ENCODE peak calls at places on chromosomes 16 and 17, in four cellular contexts. V is GM06990, R is ascending aorta, A is mesendoderm. T is an unnamed sample. For H3K36me3 and H3K27me3, the result is how much of the 10 kb centered on the place peaks cover.

GRCh38 chr17:55632893-55633292 is 89.8 kb downstream of the TMEM100 start:
- DNase-seq in V (no peak), R (no peak), A (no peak), T (no peak)

GRCh38 chr17:40921026-40921425 is 16.4 kb downstream of the KRT23 start:
- DNase-seq in V (no peak), R (no peak), A (no peak), T (no peak)

GRCh38 chr16:56869513-56870270 is 4.7 kb downstream of the SLC12A3 start:
- DNase-seq in V (peak), R (no peak), A (peak), T (peak)

GRCh38 chr16:27317738-27318398 is 4.1 kb downstream of the IL4R start:
- DNase-seq in V (no peak), R (no peak), A (no peak), T (no peak)

GRCh38 chr16:82509636-82510035 is 117.1 kb upstream of the CDH13 start:
- DNase-seq in V (no peak), R (no peak), A (no peak), T (no peak)

GRCh38 chr16:54174750-54175149 is 111.8 kb downstream of the IRX3 start:
- DNase-seq in V (no peak), R (no peak), A (no peak), T (no peak)

GRCh38 chr17:43840814-43841213 is 6.2 kb upstream of the CD300LG start:
- DNase-seq in V (no peak), R (no peak), A (peak), T (peak)

GRCh38 chr17:40157972-40158371 is 17.6 kb downstream of the CASC3 start:
- DNase-seq in V (no peak), R (no peak), A (no peak), T (no peak)

GRCh38 chr17:32445075-32445427 is 741 bp downstream of the PSMD11 start:
- DNase-seq in V (no peak), R (no peak), A (peak), T (peak)

GRCh38 chr16:86261379-86261778 is 248.9 kb upstream of the FOXF1 start:
- DNase-seq in V (no peak), R (no peak), A (no peak), T (no peak)

GRCh38 chr17:31390748-31391495 is 553 bp upstream of the RAB11FIP4 start:
- DNase-seq in V (no peak), R (no peak), A (peak), T (peak)

GRCh38 chr17:31568140-31568938 is 176.9 kb downstream of the RAB11FIP4 start:
- DNase-seq in V (no peak), R (no peak), A (no peak), T (no peak)

DNA sequence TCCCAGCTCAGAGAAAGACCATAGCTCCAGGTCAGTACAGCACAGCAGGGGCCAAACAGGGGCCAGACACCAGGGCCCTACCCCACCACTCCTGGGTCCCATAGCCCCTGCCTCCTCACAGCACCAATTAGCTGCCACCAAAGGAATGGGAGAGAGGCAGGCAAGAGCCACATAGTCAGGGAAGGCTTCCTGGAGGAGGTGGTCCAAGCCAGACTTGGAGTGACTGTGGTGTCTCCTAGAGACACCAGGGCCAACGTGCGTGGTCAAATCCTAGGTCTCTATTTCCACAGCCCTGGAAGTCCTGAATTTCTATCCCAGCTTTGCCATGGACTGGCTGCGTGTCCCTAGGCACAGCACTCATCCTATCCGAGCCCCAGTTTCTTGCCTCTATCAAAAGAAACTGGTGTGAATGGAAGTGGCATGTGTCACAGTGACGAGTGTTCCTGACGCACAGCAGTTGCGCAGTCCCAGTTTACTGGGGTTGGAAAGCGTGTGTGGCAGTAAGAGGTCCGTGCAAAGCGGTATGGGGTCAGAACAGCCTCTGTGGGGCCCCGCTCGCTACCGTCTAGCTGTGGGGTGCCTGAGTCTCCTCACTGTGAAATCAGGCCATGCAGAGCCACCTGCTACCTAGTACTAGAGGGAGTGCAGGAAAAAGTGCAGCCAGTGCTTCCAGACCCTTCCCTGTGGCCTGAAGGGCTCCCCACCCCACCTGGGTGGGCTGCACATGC is 23.5 kb downstream of the KCNJ12 start:
- DNase-seq in V (no peak), R (no peak), A (no peak), T (no peak)
- H3K4me3 ChIP-seq in V (no peak), R (no peak), A (no peak), T (no peak)

DNA sequence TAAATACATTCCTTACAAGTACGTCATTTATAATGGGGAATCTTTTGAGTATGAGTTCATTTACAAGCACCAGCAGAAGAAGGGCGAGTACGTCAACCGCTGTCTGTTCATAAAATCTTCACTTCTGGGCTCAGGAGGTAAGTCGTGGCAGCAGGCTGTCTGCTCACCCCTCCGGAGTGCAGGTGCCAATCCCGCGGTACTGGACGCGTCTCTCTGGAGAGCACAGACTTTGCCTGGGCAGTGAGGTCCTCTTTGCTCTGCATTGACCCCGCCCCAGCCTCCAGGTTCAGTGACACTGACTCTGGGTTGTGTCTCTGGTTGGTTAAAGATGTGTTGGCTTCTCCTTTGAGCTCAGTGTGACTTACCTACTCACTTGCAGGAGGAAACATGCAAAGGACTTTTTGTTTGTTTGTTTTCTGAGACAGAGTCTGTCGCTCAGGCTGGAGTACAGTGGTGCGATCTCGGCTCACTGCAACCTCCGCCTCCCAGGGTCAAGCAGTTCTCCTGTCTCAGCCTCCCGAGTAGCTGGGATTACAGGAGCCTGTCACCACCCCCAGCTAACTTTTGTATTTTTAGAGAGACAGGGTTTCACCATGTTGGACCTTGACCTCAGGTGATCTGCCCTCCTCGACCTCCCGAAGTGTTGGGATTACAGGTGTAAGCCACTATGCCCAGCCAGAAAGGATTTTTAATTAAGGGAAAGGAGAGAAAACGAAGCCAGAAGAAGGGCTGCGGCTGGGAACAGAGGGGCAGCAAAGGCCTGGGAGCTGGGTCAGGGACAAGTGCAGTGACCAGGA is 31.2 kb downstream of the RNF213 start:
- DNase-seq in V (no peak), R (no peak), A (no peak), T (no peak)
- H3K36me3 ChIP-seq in V (half or more), R (half or more), A (under half), T (under half)

GRCh38 chr17:79680381-79680780 is 50.4 kb upstream of the ENPP7 start:
- DNase-seq in V (no peak), R (no peak), A (no peak), T (peak)
- H3K27me3 ChIP-seq in V (under half), R (under half), A (under half), T (under half)

DNA sequence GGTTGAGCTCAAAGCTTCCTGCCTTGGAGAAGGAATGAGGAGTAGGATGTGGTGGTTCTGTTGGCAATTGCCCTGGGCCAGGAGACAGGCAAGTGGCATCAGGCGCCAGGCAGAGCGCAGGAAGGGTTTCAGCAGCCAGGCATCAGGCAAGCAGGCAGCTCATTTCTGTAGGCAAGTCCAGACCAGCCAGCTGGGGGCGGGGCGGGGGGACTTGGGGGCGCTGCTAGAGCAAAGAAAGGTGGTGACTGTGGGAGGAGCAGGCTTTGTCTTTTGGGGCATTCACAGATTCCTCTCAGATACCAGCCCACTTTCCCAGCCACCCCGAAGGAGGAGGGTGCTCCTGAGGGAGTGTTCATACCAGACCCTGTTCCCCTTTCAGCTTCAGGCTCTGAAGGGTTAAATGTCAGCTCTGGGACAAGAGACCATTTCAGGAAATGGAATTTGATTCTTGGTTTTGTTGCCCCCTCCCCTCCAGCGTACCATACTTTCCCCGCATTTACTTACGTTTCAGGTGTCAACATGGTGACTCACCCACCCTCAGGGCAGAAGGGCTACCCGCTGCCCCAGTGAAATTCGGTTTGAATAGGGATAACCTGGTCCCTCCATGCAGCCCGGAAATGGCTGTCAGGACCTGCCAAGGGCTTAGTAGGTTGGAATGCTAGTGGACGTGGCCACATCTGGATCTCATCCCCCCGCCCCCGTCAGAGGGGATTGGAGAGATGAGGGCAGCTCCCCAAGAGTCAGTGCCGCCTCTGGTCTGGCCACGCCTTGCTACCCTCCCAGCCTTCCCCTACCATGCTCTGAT is 13.2 kb downstream of the NGFR start:
- DNase-seq in V (no peak), R (no peak), A (peak), T (peak)
- H3K4me3 ChIP-seq in V (no peak), R (no peak), A (no peak), T (no peak)

GRCh38 chr17:72971513-72971880 is 121.0 kb downstream of the SLC39A11 start:
- DNase-seq in V (no peak), R (no peak), A (no peak), T (no peak)

GRCh38 chr17:72970794-72971512 is 121.5 kb downstream of the SLC39A11 start:
- DNase-seq in V (no peak), R (no peak), A (no peak), T (no peak)

GRCh38 chr17:72969293-72969692 is 123.2 kb downstream of the SLC39A11 start:
- DNase-seq in V (no peak), R (no peak), A (no peak), T (no peak)

GRCh38 chr17:72968798-72969197 is 123.7 kb downstream of the SLC39A11 start:
- DNase-seq in V (no peak), R (no peak), A (no peak), T (no peak)

DNA sequence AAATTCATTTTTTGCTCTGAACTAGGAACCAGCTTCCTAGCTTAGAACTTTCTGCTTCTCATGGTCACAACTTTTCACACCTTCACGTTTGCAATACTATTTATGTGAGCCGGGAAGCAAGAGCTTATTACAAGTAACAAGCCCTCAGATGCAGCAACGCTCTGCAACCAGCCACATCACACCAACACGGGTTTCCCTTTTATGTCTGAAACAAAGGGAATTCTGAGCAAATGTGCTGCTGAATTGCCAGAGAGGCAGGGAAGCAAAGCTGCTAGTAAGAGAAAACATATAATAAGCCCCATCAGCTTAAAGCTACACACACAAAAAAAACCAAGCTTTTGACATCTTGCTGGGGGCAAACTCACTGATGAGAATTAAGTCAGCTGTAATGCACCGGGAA is 122.2 kb downstream of the SLC39A11 start:
- DNase-seq in V (no peak), R (no peak), A (no peak), T (no peak)
- H3K36me3 ChIP-seq in V (under half), R (under half), A (under half), T (under half)

DNA sequence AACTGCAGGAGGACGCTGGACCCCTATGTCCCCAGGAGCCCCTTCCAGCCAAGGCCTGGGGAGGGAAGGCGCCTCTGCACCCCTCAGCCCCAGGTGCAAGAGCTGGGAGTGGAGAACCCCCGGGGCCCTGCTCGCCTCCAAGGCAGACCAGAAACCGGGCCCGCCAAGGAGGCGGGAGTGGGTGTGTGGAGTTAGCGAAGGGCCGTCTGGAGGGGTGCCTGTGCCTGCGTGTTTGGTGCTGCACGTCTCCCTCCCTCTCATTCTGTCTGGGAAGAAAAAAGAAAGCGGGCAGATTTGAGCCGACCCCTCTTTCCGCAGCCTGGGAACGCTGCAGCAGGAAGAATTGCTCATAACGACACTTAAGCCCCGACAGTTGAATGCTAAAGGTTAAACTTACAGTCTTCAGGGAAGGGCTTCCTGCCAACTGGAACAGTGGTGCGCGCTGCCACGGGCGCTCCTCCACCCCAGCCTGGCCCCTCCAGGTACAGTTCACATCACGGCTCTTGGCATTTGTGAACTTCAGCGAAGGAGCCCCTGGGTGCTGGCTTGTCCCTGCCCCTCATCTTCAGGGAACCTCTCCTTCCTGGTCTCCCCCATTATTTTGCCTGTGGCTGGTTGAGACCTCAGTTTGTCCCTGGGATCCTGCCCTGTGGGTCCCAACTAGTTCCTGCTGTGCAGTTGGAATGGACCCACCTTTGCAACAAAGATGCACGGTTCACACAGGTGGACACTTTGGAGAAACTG is 19.2 kb upstream of the ZFHX3 start:
- DNase-seq in V (no peak), R (no peak), A (no peak), T (peak)
- H3K27me3 ChIP-seq in V (under half), R (under half), A (half or more), T (half or more)

GRCh38 chr16:15653227-15653626 is 3.2 kb downstream of the NDE1 start:
- DNase-seq in V (no peak), R (no peak), A (peak), T (no peak)
- H3K4me3 ChIP-seq in V (peak), R (no peak), A (no peak), T (no peak)

GRCh38 chr16:69744363-69745231 is 10.1 kb downstream of the NOB1 start:
- DNase-seq in V (no peak), R (no peak), A (no peak), T (no peak)

GRCh38 chr16:69745959-69746358 is 8.8 kb downstream of the NOB1 start:
- DNase-seq in V (no peak), R (no peak), A (no peak), T (no peak)

GRCh38 chr16:69747115-69747514 is 7.6 kb downstream of the NOB1 start:
- DNase-seq in V (no peak), R (no peak), A (peak), T (no peak)

GRCh38 chr16:69741951-69742904 is 12.5 kb downstream of the NOB1 start:
- DNase-seq in V (no peak), R (no peak), A (no peak), T (no peak)

GRCh38 chr16:69745232-69745612 is 9.5 kb downstream of the NOB1 start:
- DNase-seq in V (no peak), R (no peak), A (no peak), T (no peak)
- H3K36me3 ChIP-seq in V (under half), R (half or more), A (under half), T (half or more)

GRCh38 chr17:75524269-75524970 is 1.1 kb upstream of the LLGL2 start:
- DNase-seq in V (no peak), R (no peak), A (no peak), T (no peak)
- H3K27me3 ChIP-seq in V (under half), R (under half), A (under half), T (under half)

DNA sequence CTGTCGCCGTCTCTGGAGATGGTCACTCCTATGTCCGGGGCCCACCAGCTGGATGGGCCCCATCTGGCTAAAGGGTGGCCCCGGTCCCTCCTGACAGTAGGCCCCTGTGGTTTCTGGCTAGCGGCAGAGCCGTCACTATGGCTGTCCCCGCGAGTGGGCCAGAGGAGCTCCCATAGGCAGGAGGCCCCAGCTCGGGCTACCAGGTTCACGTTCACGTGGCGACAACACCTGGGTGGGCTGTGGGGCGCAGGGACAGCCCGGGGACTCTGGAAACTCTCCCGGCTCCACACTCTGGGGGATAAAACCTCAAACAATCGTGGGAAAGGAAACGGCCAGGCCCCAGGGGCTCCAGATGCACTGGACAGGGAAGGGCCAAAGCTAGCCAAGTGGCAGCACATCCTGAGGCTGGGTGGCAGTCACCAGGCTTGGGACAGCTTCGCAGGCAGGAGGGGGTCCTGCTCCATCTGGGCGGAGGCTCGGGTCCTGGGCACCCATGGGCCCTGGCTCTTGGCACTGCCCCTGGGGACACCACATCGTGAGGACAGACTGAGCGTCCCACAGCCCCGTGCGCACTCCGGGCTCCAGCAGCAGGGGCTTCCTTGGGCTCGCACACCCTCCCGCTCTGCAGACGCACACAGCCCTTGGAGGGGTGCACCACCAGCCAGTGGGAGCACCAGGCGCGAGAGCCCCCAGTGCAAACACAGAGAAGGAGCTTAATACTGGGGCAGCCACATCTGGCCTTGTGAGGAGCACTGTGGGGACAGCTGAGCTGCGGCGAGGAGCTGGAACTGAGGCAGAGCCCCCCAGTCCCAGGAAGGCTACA is 4.5 kb downstream of the RNF166 start:
- DNase-seq in V (no peak), R (no peak), A (no peak), T (no peak)
- H3K4me3 ChIP-seq in V (peak), R (peak), A (no peak), T (no peak)

T was measured in H7.